ENCODE peak calls at places on chromosomes 16 and 17, in four cellular contexts. S is OCI-LY7, Q is breast epithelium, W is ascending aorta. E is an unnamed sample.
A peak's percentile ranks its signal among the peaks of the same experiment; 100 is the strongest.

GRCh38 chr16:85315871-85316270 is 203.6 kb upstream of the CIBAR2 start:
- DNase-seq in Q (no peak), W (no peak), S (no peak), E (no peak)

GRCh38 chr16:14373901-14374300 is 256.2 kb downstream of the PARN start:
- DNase-seq in S (no peak), W (no peak), Q (no peak), E (no peak)

GRCh38 chr16:87855852-87856715 is 13.2 kb downstream of the SLC7A5 start:
- DNase-seq in Q (no peak), S (peak; percentile 70), W (no peak), E (no peak)

GRCh38 chr16:62913333-62913732 is 877.1 kb upstream of the CDH8 start:
- DNase-seq in S (no peak), W (no peak), Q (no peak), E (no peak)

GRCh38 chr17:1087381-1088241 is 90.7 kb downstream of the TIMM22 start:
- DNase-seq in S (peak; percentile 21), Q (peak; percentile 90), W (peak; percentile 47), E (peak; percentile 48)

GRCh38 chr17:17590141-17590735 is 1.3 kb downstream of the PEMT start:
- DNase-seq in W (no peak), S (no peak), Q (no peak), E (no peak)

GRCh38 chr16:30663820-30664528 is 5.7 kb downstream of the FBRS start:
- DNase-seq in S (no peak), W (no peak), Q (no peak), E (no peak)

GRCh38 chr17:41967141-41967920 is 736 bp downstream of the CNP start:
- DNase-seq in W (no peak), S (peak; percentile 49), Q (no peak), E (no peak)

GRCh38 chr16:80198265-80198994 is 342.4 kb upstream of the DYNLRB2 start:
- DNase-seq in Q (no peak), S (no peak), W (no peak), E (no peak)

GRCh38 chr16:23509763-23510153 is 536 bp downstream of the GGA2 start:
- DNase-seq in Q (no peak), S (peak; percentile 55), W (no peak), E (no peak)

GRCh38 chr16:12160815-12161550 is 184.4 kb downstream of the SNX29 start:
- DNase-seq in S (no peak), W (no peak), Q (no peak), E (no peak)

GRCh38 chr16:290681-291405 is 7.9 kb downstream of the PDIA2 start:
- DNase-seq in S (no peak), Q (no peak), W (no peak), E (no peak)

GRCh38 chr16:67279296-67280089 is at the start of gene PLEKHG4:
- DNase-seq in W (peak; percentile 29), Q (peak; percentile 78), S (peak; percentile 46), E (no peak)

GRCh38 chr16:4859900-4860255 is 12.6 kb downstream of the UBN1 start:
- DNase-seq in W (no peak), Q (no peak), S (no peak), E (no peak)

GRCh38 chr16:67667817-67668494 is 1.3 kb downstream of the C16orf86 start:
- DNase-seq in S (peak; percentile 96), W (peak; percentile 66), Q (peak; percentile 91), E (peak; percentile 54)

GRCh38 chr17:21208352-21208751 is 5.6 kb downstream of the TMEM11 start:
- DNase-seq in Q (no peak), W (no peak), S (no peak), E (no peak)

GRCh38 chr16:57639172-57639571 is 10.7 kb downstream of the ADGRG1 start:
- DNase-seq in W (no peak), Q (no peak), S (peak; percentile 37), E (no peak)

GRCh38 chr16:21283521-21284289 is 5.6 kb upstream of the CRYM start:
- DNase-seq in W (no peak), Q (no peak), S (no peak), E (no peak)

GRCh38 chr17:76957600-76958464 is 89.6 kb downstream of the MGAT5B start:
- DNase-seq in S (peak; percentile 89), W (no peak), Q (no peak), E (no peak)

GRCh38 chr16:55756963-55757362 is 75.9 kb downstream of the CES1 start:
- DNase-seq in W (no peak), Q (no peak), S (no peak), E (no peak)

GRCh38 chr16:14071576-14072271 is 605 bp downstream of the MRTFB start:
- DNase-seq in W (no peak), Q (no peak), S (peak; percentile 45), E (no peak)

GRCh38 chr17:57329380-57330214 is 73.3 kb downstream of the MSI2 start:
- DNase-seq in W (no peak), Q (no peak), S (no peak), E (no peak)

GRCh38 chr16:84941916-84942315 is 69.4 kb downstream of the ZDHHC7 start:
- DNase-seq in S (no peak), W (no peak), Q (no peak), E (no peak)

GRCh38 chr17:45051060-45051719 is at the start of gene DCAKD:
- DNase-seq in W (peak; percentile 82), S (peak; percentile 97), Q (peak; percentile 90), E (peak; percentile 69)

GRCh38 chr17:21252289-21252874 is 828 bp downstream of the NATD1 start:
- DNase-seq in W (no peak), S (no peak), Q (no peak), E (no peak)

GRCh38 chr16:9966569-9967157 is 215.6 kb downstream of the GRIN2A start:
- DNase-seq in W (no peak), S (no peak), Q (no peak), E (no peak)

GRCh38 chr17:39576187-39576586 is 31.5 kb downstream of the NEUROD2 start:
- DNase-seq in W (no peak), Q (no peak), S (peak; percentile 27), E (no peak)

GRCh38 chr17:14334261-14334860 is 33.5 kb downstream of the HS3ST3B1 start:
- DNase-seq in S (no peak), Q (no peak), W (no peak), E (no peak)

GRCh38 chr17:64336760-64337413 is 53.8 kb downstream of the PECAM1 start:
- DNase-seq in Q (no peak), W (no peak), S (peak; percentile 19), E (no peak)

GRCh38 chr17:37605081-37605480 is 4.1 kb downstream of the SYNRG start:
- DNase-seq in S (no peak), W (no peak), Q (no peak), E (no peak)

GRCh38 chr16:67805718-67806427 is 487 bp downstream of the RANBP10 start:
- DNase-seq in W (no peak), S (peak; percentile 38), Q (no peak), E (no peak)

GRCh38 chr16:80883159-80883642 is 78.8 kb upstream of the CDYL2 start:
- DNase-seq in S (no peak), Q (no peak), W (no peak), E (no peak)

GRCh38 chr16:85623997-85624601 is 11.0 kb downstream of the GSE1 start:
- DNase-seq in S (no peak), Q (no peak), W (no peak), E (no peak)

DNA sequence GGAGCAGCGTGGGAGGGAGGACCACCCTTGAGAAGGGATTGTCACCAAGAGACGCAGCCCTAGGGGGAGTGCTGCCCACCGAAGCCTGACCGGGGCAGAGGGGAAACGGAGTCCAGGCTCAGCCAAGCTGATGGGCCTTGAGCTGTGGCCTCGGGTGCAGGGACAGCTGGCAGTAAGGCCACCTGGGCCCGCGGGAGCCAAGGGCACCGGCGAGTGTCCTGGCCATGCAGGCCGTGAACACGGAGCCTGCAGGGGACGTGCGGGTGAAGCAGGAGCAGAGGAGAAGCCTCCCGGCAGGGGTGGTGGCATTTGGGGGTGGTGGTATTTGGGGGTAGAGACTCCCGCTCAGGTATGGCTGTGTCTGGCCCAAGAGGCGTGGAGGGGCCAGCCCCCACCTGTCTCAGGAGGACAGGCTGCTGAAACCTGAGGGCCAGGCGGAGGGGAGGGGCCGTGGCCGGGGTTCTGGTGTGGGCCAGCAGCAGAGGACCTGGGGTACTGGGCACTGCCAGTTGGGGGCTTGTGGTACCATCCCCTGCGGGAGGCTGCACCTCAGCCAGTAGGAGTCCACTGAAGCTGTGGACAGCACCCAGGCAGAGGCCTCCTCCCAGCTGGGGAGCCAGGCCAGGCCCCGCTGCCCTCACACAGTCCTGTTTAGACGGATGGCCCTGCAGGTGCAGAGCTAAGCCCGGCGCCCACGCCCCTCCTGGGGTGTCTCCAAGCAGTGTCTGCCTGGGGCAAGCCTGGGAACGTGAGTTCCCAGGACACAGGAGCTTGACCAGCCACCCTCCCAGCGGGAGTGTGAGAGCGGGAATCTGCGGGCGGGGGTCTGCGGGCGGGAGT is 4.5 kb downstream of the GNPTG start:
- DNase-seq in W (no peak), Q (no peak), S (no peak), E (no peak)
- H3K27ac ChIP-seq in W (no peak overlapping the region), Q (no peak overlapping the region), S (no peak overlapping the region), E (no peak overlapping the region)

GRCh38 chr16:2834968-2835367 is 4.9 kb downstream of the ZG16B start:
- DNase-seq in S (no peak), W (no peak), Q (no peak), E (no peak)
- H3K27ac ChIP-seq in S (no peak overlapping the region), W (no peak overlapping the region), Q (peak overlapping the region; percentile 84), E (peak overlapping the region; percentile 44)

DNA sequence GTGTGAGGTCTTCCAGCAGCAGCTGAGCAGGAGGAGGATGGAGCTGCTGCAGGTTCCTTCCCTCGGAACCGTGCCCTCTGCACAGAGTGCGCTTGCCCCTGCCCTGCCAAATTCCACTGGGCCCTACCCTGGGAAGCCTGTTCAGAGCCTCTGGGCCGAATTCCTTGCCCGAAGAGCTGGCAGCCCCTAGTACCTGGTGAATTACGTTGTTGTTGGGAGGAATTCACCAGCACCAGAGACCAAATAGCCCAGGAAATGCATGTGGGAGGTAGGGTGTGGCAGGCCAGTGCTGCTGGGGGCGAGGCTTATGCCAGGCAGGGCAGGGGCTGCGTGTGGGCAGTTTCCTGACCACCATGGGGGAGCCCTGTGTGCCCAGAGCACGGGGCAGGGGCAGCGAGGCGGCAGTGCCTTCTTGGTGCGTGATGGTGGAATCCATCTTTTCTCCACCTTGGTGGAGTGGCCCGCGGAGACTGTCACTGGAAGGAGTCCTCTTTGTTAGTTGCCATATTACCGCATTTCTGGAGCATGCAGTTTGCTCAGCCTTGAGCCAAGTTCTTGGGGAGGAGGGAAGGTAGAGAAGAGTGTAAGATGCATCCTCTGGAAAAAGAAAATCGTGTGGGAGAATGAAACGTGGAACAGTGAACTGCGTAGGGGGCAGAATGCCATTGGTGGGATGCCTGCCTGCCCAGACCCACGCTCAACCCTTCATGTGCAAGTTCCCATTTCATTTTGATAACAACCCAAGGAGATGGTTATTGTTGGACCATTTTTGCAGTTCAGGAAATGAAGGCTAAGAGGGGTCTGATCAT is 2.3 kb downstream of the MRC2 start:
- DNase-seq in W (no peak), S (no peak), Q (no peak), E (no peak)
- H3K27ac ChIP-seq in W (peak overlapping the region; percentile 83), S (no peak overlapping the region), Q (peak overlapping the region; percentile 82), E (peak overlapping the region; percentile 99)

GRCh38 chr16:71567931-71568330 is 9.0 kb downstream of the TAT start:
- DNase-seq in Q (no peak), S (no peak), W (no peak), E (no peak)

GRCh38 chr16:71565812-71566700 is 10.8 kb downstream of the TAT start:
- DNase-seq in W (no peak), Q (no peak), S (peak; percentile 17), E (no peak)

GRCh38 chr16:71562552-71562951 is 14.3 kb downstream of the TAT start:
- DNase-seq in W (no peak), Q (no peak), S (no peak), E (no peak)

GRCh38 chr16:71568541-71568940 is 8.4 kb downstream of the TAT start:
- DNase-seq in W (no peak), S (no peak), Q (no peak), E (no peak)

GRCh38 chr16:71564377-71564967 is 12.4 kb downstream of the TAT start:
- DNase-seq in Q (no peak), W (no peak), S (no peak), E (peak; percentile 52)
- H3K27ac ChIP-seq in Q (peak overlapping the region; percentile 89), W (peak overlapping the region; percentile 65), S (peak overlapping the region; percentile 97), E (peak overlapping the region; percentile 54)

E was measured in thoracic aorta.